ENCODE peak calls at places on chromosomes 4 and X, in nine cellular contexts. N, F, K, W, G, I, M, O and V are unnamed samples.

GRCh38 chr4:104901438-104901837 is 245.2 kb upstream of the TET2 start:
- DNase-seq in N (no peak), F (no peak), K (no peak), W (no peak), G (no peak), I (peak), M (no peak), O (no peak), V (no peak)

GRCh38 chr4:53601251-53601764 is 10.0 kb upstream of the LNX1 start:
- DNase-seq in N (peak), F (peak), K (no peak), W (no peak), G (peak), I (no peak), M (peak), O (peak), V (no peak)

GRCh38 chr4:86247906-86248305 is 111.9 kb downstream of the MAPK10 start:
- DNase-seq in N (no peak), F (no peak), K (no peak), W (no peak), G (no peak), I (no peak), M (no peak), O (no peak), V (no peak)

GRCh38 chr4:66062044-66062443 is 391.8 kb upstream of the EPHA5 start:
- DNase-seq in N (peak), F (no peak), K (no peak), W (no peak), G (no peak), I (no peak), M (no peak), O (no peak), V (no peak)

GRCh38 chr4:2793920-2794706 is 1.2 kb downstream of the SH3BP2 start:
- DNase-seq in N (no peak), F (no peak), K (no peak), W (no peak), G (no peak), I (no peak), M (peak), O (peak), V (peak)

GRCh38 chrX:15321447-15321846 is 6.0 kb upstream of the ASB11 start:
- DNase-seq in N (no peak), F (no peak), K (no peak), W (no peak), G (no peak), I (peak), M (no peak), O (no peak), V (no peak)

GRCh38 chrX:51332188-51332942 is at the start of gene NUDT10:
- DNase-seq in N (no peak), F (peak), K (no peak), W (no peak), G (peak), I (peak), M (no peak), O (peak), V (peak)

GRCh38 chr4:17787315-17787714 is 5.9 kb upstream of the FAM184B start:
- DNase-seq in N (peak), F (no peak), K (no peak), W (no peak), G (no peak), I (no peak), M (no peak), O (no peak), V (no peak)

GRCh38 chr4:116599859-116600258 is 485.5 kb downstream of the TRAM1L1 start:
- DNase-seq in N (no peak), F (peak), K (no peak), W (no peak), G (no peak), I (no peak), M (no peak), O (peak), V (no peak)

GRCh38 chr4:76429636-76430035 is 5.4 kb upstream of the SHROOM3 start:
- DNase-seq in N (no peak), F (no peak), K (no peak), W (no peak), G (no peak), I (no peak), M (no peak), O (no peak), V (no peak)

GRCh38 chr4:168480991-168481588 is 798 bp upstream of the DDX60L start:
- DNase-seq in N (peak), F (no peak), K (peak), W (peak), G (peak), I (peak), M (peak), O (no peak), V (peak)

GRCh38 chr4:77007358-77008230 is 58.0 kb downstream of the SEPTIN11 start:
- DNase-seq in N (peak), F (no peak), K (no peak), W (no peak), G (no peak), I (no peak), M (no peak), O (peak), V (no peak)